ENCODE peak calls at places on chromosomes 12 and 14, in five cellular contexts. H is pancreas; N is brain microvascular endothelial cell; B is right cardiac atrium; X is CD8-positive, alpha-beta T cell. K is an unnamed sample.

GRCh38 chr14:68667313-68667791 is 125.5 kb downstream of the ZFP36L1 start:
- DNase-seq in H (no peak), N (no peak), B (no peak), X (no peak), K (no peak)

GRCh38 chr12:124273630-124274029 is 21.3 kb upstream of the RFLNA start:
- DNase-seq in B (no peak), X (no peak), H (no peak), N (peak), K (no peak)

GRCh38 chr14:75274899-75275569 is 3.6 kb upstream of the FOS start:
- DNase-seq in N (peak), X (peak), B (no peak), H (no peak), K (no peak)

GRCh38 chr12:127926004-127926403 is 341.0 kb upstream of the TMEM132C start:
- DNase-seq in X (no peak), H (no peak), N (peak), B (peak), K (peak)

GRCh38 chr14:77832301-77832700 is 32.4 kb downstream of the ADCK1 start:
- DNase-seq in N (no peak), H (no peak), B (no peak), X (no peak), K (no peak)

GRCh38 chr14:84592770-84593169 is 937.2 kb upstream of the FLRT2 start:
- DNase-seq in X (no peak), H (no peak), B (no peak), N (no peak), K (no peak)

GRCh38 chr14:85599939-85600338 is 70.0 kb downstream of the FLRT2 start:
- DNase-seq in N (no peak), H (no peak), X (no peak), B (no peak), K (no peak)

GRCh38 chr14:23145794-23146422 is 26.9 kb upstream of the CEBPE start:
- DNase-seq in N (no peak), H (no peak), X (no peak), B (no peak), K (no peak)

GRCh38 chr12:132026061-132026795 is 76.5 kb downstream of the EP400 start:
- DNase-seq in H (no peak), X (no peak), B (no peak), N (no peak), K (no peak)

GRCh38 chr12:55933158-55933798 is 2.3 kb downstream of the DGKA start:
- DNase-seq in H (no peak), X (no peak), B (no peak), N (no peak), K (no peak)

GRCh38 chr12:130675121-130675520 is 41.0 kb downstream of the RIMBP2 start:
- DNase-seq in X (no peak), B (no peak), N (no peak), H (no peak), K (no peak)

GRCh38 chr12:69404851-69405365 is 45.4 kb downstream of the YEATS4 start:
- DNase-seq in N (peak), X (no peak), H (no peak), B (no peak), K (no peak)

GRCh38 chr14:104977681-104978647 is at the start of gene AHNAK2:
- DNase-seq in H (peak), N (peak), B (peak), X (no peak), K (peak)

GRCh38 chr12:65615091-65615490 is 209.2 kb upstream of the HMGA2 start:
- DNase-seq in N (peak), X (no peak), B (no peak), H (no peak), K (no peak)

GRCh38 chr14:72606879-72607278 is 287.0 kb downstream of the DPF3 start:
- DNase-seq in B (no peak), N (no peak), H (no peak), X (no peak), K (no peak)

GRCh38 chr12:105221588-105222325 is 14.2 kb downstream of the APPL2 start:
- DNase-seq in H (no peak), X (no peak), B (no peak), N (no peak), K (no peak)

GRCh38 chr14:29321646-29322045 is 555.1 kb downstream of the FOXG1 start:
- DNase-seq in N (peak), X (no peak), H (no peak), B (no peak), K (no peak)

GRCh38 chr14:73789996-73790581 is 61.5 kb upstream of the PTGR2 start:
- DNase-seq in X (no peak), N (peak), H (no peak), B (peak), K (peak)

GRCh38 chr12:91620949-91621348 is 438.3 kb upstream of the DCN start:
- DNase-seq in H (no peak), B (no peak), N (no peak), X (no peak), K (peak)

GRCh38 chr12:57261385-57261784 is 10.4 kb upstream of the STAC3 start:
- DNase-seq in X (no peak), B (no peak), N (no peak), H (no peak), K (no peak)

GRCh38 chr14:87992349-87992719 is 648 bp downstream of the GALC start:
- DNase-seq in B (no peak), X (no peak), H (no peak), N (no peak), K (no peak)

GRCh38 chr12:104319028-104319427 is 15.5 kb downstream of the EID3 start:
- DNase-seq in X (no peak), N (no peak), H (no peak), B (no peak), K (no peak)

GRCh38 chr12:44827832-44828438 is 48.2 kb downstream of the NELL2 start:
- DNase-seq in N (no peak), X (no peak), B (no peak), H (no peak), K (no peak)

GRCh38 chr14:90093942-90094595 is 32.3 kb downstream of the KCNK13 start:
- DNase-seq in X (no peak), B (no peak), H (no peak), N (peak), K (no peak)

GRCh38 chr12:25557830-25558436 is 4.8 kb upstream of the LMNTD1 start:
- DNase-seq in X (no peak), N (peak), H (peak), B (no peak), K (no peak)

GRCh38 chr12:83114042-83114441 is 427.3 kb downstream of the TMTC2 start:
- DNase-seq in N (no peak), H (no peak), X (no peak), B (no peak), K (no peak)

GRCh38 chr14:92531151-92531873 is 17.7 kb downstream of the RIN3 start:
- DNase-seq in N (no peak), X (peak), H (no peak), B (no peak), K (no peak)

GRCh38 chr12:49017764-49018281 is 753 bp downstream of the PRKAG1 start:
- DNase-seq in X (peak), H (no peak), N (peak), B (peak), K (peak)

GRCh38 chr14:34049769-34050168 is 98.9 kb upstream of the EGLN3 start:
- DNase-seq in N (no peak), B (no peak), H (no peak), X (no peak), K (no peak)

GRCh38 chr12:130925616-130926015 is 28.1 kb upstream of the ADGRD1 start:
- DNase-seq in N (no peak), X (no peak), B (no peak), H (no peak), K (no peak)

GRCh38 chr12:76623929-76624328 is 64.4 kb upstream of the OSBPL8 start:
- DNase-seq in N (no peak), X (no peak), B (no peak), H (no peak), K (no peak)

GRCh38 chr12:15684896-15685658 is 104.1 kb downstream of the EPS8 start:
- DNase-seq in X (no peak), B (no peak), N (no peak), H (no peak), K (no peak)

GRCh38 chr12:100138048-100138907 is 4.4 kb downstream of the BLTP3B start:
- DNase-seq in B (no peak), N (peak), X (no peak), H (no peak), K (no peak)

GRCh38 chr12:124318336-124319020 is 23.6 kb downstream of the RFLNA start:
- DNase-seq in B (no peak), N (no peak), X (no peak), H (no peak), K (no peak)

GRCh38 chr12:89710873-89711179 is 2.2 kb upstream of the ATP2B1 start:
- DNase-seq in H (no peak), X (no peak), N (no peak), B (no peak), K (no peak)

GRCh38 chr14:50045039-50045711 is 71.2 kb downstream of the VCPKMT start:
- DNase-seq in H (peak), N (peak), B (peak), X (peak), K (peak)

GRCh38 chr14:73240816-73241480 is 3.6 kb downstream of the PAPLN start:
- DNase-seq in X (no peak), B (no peak), N (no peak), H (no peak), K (no peak)

GRCh38 chr14:22556990-22557623 is 31.9 kb downstream of the DAD1 start:
- DNase-seq in B (peak), N (peak), X (peak), H (peak), K (peak)

GRCh38 chr12:19236656-19237055 is 107.1 kb downstream of the PLEKHA5 start:
- DNase-seq in N (peak), B (peak), X (no peak), H (no peak), K (peak)

GRCh38 chr12:19238520-19238919 is 109.0 kb downstream of the PLEKHA5 start:
- DNase-seq in H (no peak), B (no peak), N (no peak), X (no peak), K (no peak)

GRCh38 chr12:19234171-19234704 is 104.7 kb downstream of the PLEKHA5 start:
- DNase-seq in H (no peak), B (no peak), N (no peak), X (no peak), K (no peak)

GRCh38 chr12:19239046-19239445 is 109.5 kb downstream of the PLEKHA5 start:
- DNase-seq in H (no peak), N (no peak), X (no peak), B (no peak), K (no peak)

GRCh38 chr12:19234991-19235876 is 105.7 kb downstream of the PLEKHA5 start:
- DNase-seq in X (no peak), B (no peak), H (no peak), N (peak), K (no peak)
- H3K27ac ChIP-seq in X (no peak), B (no peak), H (no peak), N (peak), K (peak)

GRCh38 chr12:122943196-122943595 is 23.1 kb downstream of the ABCB9 start:
- DNase-seq in H (no peak), N (no peak), X (no peak), B (no peak), K (peak)
- H3K27ac ChIP-seq in H (no peak), N (no peak), X (no peak), B (peak), K (peak)

DNA sequence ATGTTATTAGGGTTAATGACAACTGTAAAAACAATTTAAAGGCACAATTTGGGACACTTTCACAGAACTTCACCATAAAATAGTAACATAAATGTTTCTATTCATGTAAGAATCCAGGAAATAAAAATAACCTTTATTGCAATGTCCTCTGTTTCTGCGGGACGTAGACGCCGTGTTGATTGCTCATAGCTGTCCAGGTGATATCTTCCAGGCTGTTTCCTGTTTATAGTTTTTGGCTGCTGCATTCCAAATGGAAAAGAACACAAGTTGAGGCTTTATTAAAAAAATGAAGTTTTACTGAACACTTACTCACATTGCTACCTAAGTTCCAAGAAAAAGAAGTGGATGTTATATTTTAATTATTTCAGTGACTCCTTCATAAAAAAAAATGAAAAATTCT is 58.6 kb downstream of the ABCC9 start:
- DNase-seq in X (no peak), N (no peak), B (no peak), H (no peak), K (no peak)
- H3K27ac ChIP-seq in X (no peak), N (no peak), B (peak), H (no peak), K (peak)

DNA sequence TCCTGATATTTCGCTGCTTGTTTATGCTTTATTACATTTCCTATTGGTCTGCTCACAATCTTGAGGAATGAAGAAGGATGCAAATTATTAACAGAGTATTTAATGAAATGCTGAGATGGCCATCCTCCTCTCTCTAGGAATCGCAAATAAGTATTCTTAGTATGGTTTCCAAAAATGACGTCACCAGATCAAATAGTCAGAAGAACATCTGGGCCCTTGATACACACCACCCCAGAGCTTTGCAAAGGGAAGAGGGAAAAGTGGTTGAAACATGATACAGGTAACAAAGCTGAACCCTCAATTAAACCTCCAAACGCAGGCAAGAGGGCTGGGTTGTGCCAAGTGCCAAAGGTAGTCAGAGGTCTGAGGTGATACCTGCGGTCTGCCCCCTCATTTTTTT is 107.3 kb downstream of the BCL11B start:
- DNase-seq in N (no peak), B (no peak), H (no peak), X (no peak), K (no peak)
- H3K27ac ChIP-seq in N (no peak), B (no peak), H (no peak), X (no peak), K (no peak)

GRCh38 chr12:117766008-117766407 is 202.8 kb downstream of the KSR2 start:
- DNase-seq in H (no peak), B (no peak), X (no peak), N (no peak), K (no peak)
- H3K27ac ChIP-seq in H (no peak), B (no peak), X (no peak), N (no peak), K (no peak)

GRCh38 chr12:47943492-47944359 is 19.7 kb upstream of the TMEM106C start:
- DNase-seq in N (no peak), X (no peak), H (no peak), B (no peak), K (no peak)
- H3K27ac ChIP-seq in N (no peak), X (no peak), H (no peak), B (no peak), K (no peak)

DNA sequence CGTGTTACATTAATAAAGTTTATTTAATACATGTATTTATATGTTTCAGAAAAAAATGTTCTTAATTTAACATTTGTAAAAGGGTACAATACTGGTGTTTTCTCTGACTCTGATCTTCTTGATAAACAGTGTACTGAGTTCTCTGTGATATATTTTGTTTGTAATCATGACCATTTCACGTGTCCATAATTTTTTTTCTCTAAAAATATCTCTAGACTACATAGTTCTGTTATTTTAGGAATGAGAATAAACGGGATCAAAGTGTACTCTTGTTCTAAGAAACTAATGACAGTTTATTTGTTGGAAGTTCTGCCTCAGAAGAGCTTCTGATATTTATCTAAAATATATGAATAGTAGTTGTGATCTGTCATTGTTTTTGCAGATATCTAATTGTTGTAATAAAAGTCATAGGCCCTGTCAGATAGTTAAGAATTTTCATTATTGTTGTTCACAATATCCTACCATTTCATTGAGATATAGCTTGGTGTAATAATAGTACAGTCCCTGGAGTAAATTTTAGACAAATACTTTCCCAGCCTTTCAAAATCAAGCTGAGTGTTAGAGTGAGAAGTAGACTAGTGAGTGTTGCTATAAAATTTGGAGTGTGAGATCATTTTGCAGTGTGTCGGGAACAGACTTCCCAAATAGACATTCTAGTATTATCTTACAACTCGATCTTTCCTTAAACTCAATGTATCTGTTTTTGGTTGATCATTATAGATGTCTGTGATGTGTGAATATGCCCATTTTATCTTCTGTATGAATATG is 86.2 kb downstream of the ERC1 start:
- DNase-seq in B (no peak), N (no peak), X (no peak), H (no peak), K (no peak)
- H3K27ac ChIP-seq in B (no peak), N (no peak), X (no peak), H (no peak), K (no peak)

GRCh38 chr14:100092832-100093231 is 27.6 kb downstream of the EVL start:
- DNase-seq in X (no peak), H (no peak), N (no peak), B (no peak), K (no peak)

GRCh38 chr14:100093322-100093721 is 28.1 kb downstream of the EVL start:
- DNase-seq in X (peak), H (no peak), N (no peak), B (no peak), K (no peak)

GRCh38 chr14:100088226-100088625 is 23.0 kb downstream of the EVL start:
- DNase-seq in H (no peak), N (no peak), X (peak), B (no peak), K (no peak)

GRCh38 chr14:100086361-100086760 is 21.1 kb downstream of the EVL start:
- DNase-seq in X (no peak), H (no peak), B (no peak), N (no peak), K (no peak)

DNA sequence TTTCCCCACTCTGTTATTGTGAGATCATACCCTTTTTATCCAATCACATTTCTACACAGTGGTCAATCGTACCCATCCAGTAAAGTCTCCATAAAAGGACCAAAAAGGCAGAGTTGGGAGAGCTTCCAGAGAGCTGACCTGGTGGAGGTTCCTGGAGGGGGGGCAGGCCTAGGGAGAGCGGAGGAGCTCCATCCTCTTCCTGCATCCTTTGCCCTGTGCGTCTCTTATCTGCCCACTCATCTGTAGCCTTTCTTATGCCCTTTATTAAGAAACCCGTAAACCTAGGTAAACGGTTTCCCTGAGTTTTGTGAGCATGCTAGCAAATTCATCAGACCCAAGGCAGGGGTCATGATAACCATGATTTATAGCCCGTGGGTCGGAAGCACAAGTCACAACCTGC is 26.2 kb downstream of the EVL start:
- DNase-seq in N (no peak), X (no peak), B (no peak), H (no peak), K (no peak)
- H3K27ac ChIP-seq in N (no peak), X (no peak), B (no peak), H (no peak), K (no peak)

DNA sequence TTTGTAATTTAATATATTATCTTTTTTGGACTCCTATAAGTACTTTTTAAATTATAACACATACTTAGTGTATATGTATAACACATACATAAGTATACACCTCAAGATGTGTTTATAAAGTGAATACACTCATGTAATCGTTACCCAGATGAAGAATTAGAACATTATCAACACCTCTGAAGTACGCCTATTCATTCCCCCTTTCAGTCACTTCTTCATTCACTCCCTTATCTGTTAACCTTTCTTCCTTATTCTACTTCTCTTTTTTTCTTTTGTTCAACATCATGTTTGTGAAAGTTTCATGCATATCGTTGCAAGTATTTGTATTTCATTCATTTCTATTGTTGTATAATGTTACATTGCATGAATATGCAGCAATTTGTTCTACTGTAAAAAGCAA is 98.5 kb downstream of the ARID2 start:
- DNase-seq in H (no peak), N (no peak), B (no peak), X (no peak), K (no peak)
- H3K27ac ChIP-seq in H (no peak), N (no peak), B (no peak), X (no peak), K (no peak)